ENCODE peak calls at places on chromosomes 12 and 14, in eight cellular contexts. One of them, this sample, is unnamed.

GRCh38 chr12:66354291-66354690 is 52.0 kb downstream of the HELB start:
- DNase-seq in heart right ventricle: no peak
- DNase-seq in Panc1: no peak
- DNase-seq in MM.1S: no peak
- DNase-seq in fibroblast of lung: no peak
- DNase-seq in upper lobe of right lung: no peak
- DNase-seq in BE2C: no peak
- DNase-seq in cardiac fibroblast: no peak
- DNase-seq in this sample: no peak

GRCh38 chr12:49198431-49199155 is 9.7 kb upstream of the TUBA1A start:
- DNase-seq in fibroblast of lung: peak; percentile 81
- DNase-seq in MM.1S: no peak
- DNase-seq in cardiac fibroblast: peak; percentile 84
- DNase-seq in Panc1: no peak
- DNase-seq in BE2C: peak; percentile 56
- DNase-seq in upper lobe of right lung: no peak
- DNase-seq in heart right ventricle: peak; percentile 73
- DNase-seq in this sample: peak; percentile 94

GRCh38 chr12:12979731-12980259 is 20.3 kb downstream of the HEBP1 start:
- DNase-seq in upper lobe of right lung: no peak
- DNase-seq in cardiac fibroblast: peak; percentile 97
- DNase-seq in MM.1S: no peak
- DNase-seq in BE2C: no peak
- DNase-seq in Panc1: no peak
- DNase-seq in fibroblast of lung: peak; percentile 95
- DNase-seq in heart right ventricle: peak; percentile 15
- DNase-seq in this sample: peak; percentile 64

GRCh38 chr12:92561543-92561899 is 141.3 kb upstream of the PLEKHG7 start:
- DNase-seq in Panc1: no peak
- DNase-seq in MM.1S: no peak
- DNase-seq in fibroblast of lung: peak; percentile 99
- DNase-seq in upper lobe of right lung: no peak
- DNase-seq in cardiac fibroblast: peak; percentile 92
- DNase-seq in BE2C: peak; percentile 34
- DNase-seq in heart right ventricle: peak; percentile 74
- DNase-seq in this sample: no peak

GRCh38 chr12:53710098-53710497 is 17.2 kb downstream of the CALCOCO1 start:
- DNase-seq in MM.1S: no peak
- DNase-seq in cardiac fibroblast: no peak
- DNase-seq in Panc1: no peak
- DNase-seq in BE2C: no peak
- DNase-seq in heart right ventricle: no peak
- DNase-seq in upper lobe of right lung: no peak
- DNase-seq in fibroblast of lung: no peak
- DNase-seq in this sample: no peak

GRCh38 chr12:110349521-110350151 is 53.9 kb downstream of the ANAPC7 start:
- DNase-seq in cardiac fibroblast: peak; percentile 36
- DNase-seq in MM.1S: no peak
- DNase-seq in BE2C: no peak
- DNase-seq in fibroblast of lung: no peak
- DNase-seq in Panc1: no peak
- DNase-seq in heart right ventricle: no peak
- DNase-seq in upper lobe of right lung: no peak
- DNase-seq in this sample: no peak

GRCh38 chr12:89707992-89708792 is 446 bp downstream of the ATP2B1 start:
- DNase-seq in BE2C: peak; percentile 39
- DNase-seq in fibroblast of lung: no peak
- DNase-seq in MM.1S: peak; percentile 53
- DNase-seq in Panc1: no peak
- DNase-seq in cardiac fibroblast: peak; percentile 19
- DNase-seq in upper lobe of right lung: peak; percentile 79
- DNase-seq in heart right ventricle: peak; percentile 30
- DNase-seq in this sample: no peak

GRCh38 chr12:40988831-40989230 is 199.3 kb upstream of the PDZRN4 start:
- DNase-seq in MM.1S: no peak
- DNase-seq in cardiac fibroblast: no peak
- DNase-seq in upper lobe of right lung: no peak
- DNase-seq in heart right ventricle: no peak
- DNase-seq in BE2C: no peak
- DNase-seq in fibroblast of lung: no peak
- DNase-seq in Panc1: no peak
- DNase-seq in this sample: no peak

GRCh38 chr12:70048521-70049245 is 194.6 kb upstream of the CNOT2 start:
- DNase-seq in fibroblast of lung: no peak
- DNase-seq in Panc1: no peak
- DNase-seq in cardiac fibroblast: no peak
- DNase-seq in heart right ventricle: no peak
- DNase-seq in MM.1S: peak; percentile 70
- DNase-seq in upper lobe of right lung: no peak
- DNase-seq in BE2C: no peak
- DNase-seq in this sample: no peak

GRCh38 chr14:63204407-63205280 is at the start of gene RHOJ:
- DNase-seq in fibroblast of lung: peak; percentile 47
- DNase-seq in heart right ventricle: peak; percentile 14
- DNase-seq in upper lobe of right lung: no peak
- DNase-seq in BE2C: no peak
- DNase-seq in cardiac fibroblast: peak; percentile 42
- DNase-seq in Panc1: no peak
- DNase-seq in MM.1S: no peak
- DNase-seq in this sample: no peak

GRCh38 chr12:106066051-106066705 is 72.6 kb downstream of the NUAK1 start:
- DNase-seq in Panc1: no peak
- DNase-seq in MM.1S: no peak
- DNase-seq in heart right ventricle: no peak
- DNase-seq in upper lobe of right lung: no peak
- DNase-seq in fibroblast of lung: no peak
- DNase-seq in cardiac fibroblast: no peak
- DNase-seq in BE2C: no peak
- DNase-seq in this sample: no peak

GRCh38 chr12:123928274-123928865 is 44.3 kb downstream of the CCDC92 start:
- DNase-seq in MM.1S: peak; percentile 57
- DNase-seq in Panc1: no peak
- DNase-seq in BE2C: peak; percentile 37
- DNase-seq in fibroblast of lung: no peak
- DNase-seq in heart right ventricle: no peak
- DNase-seq in cardiac fibroblast: no peak
- DNase-seq in upper lobe of right lung: no peak
- DNase-seq in this sample: no peak

GRCh38 chr12:122021822-122022392 is at the start of gene BCL7A:
- DNase-seq in upper lobe of right lung: peak; percentile 83
- DNase-seq in Panc1: no peak
- DNase-seq in heart right ventricle: peak; percentile 64
- DNase-seq in MM.1S: peak; percentile 9
- DNase-seq in fibroblast of lung: peak; percentile 82
- DNase-seq in BE2C: peak; percentile 80
- DNase-seq in cardiac fibroblast: peak; percentile 86
- DNase-seq in this sample: no peak

GRCh38 chr14:73237219-73237785 is at the start of gene PAPLN:
- DNase-seq in BE2C: no peak
- DNase-seq in fibroblast of lung: peak; percentile 25
- DNase-seq in Panc1: no peak
- DNase-seq in cardiac fibroblast: peak; percentile 52
- DNase-seq in heart right ventricle: no peak
- DNase-seq in MM.1S: no peak
- DNase-seq in upper lobe of right lung: no peak
- DNase-seq in this sample: no peak

GRCh38 chr14:87896393-87897380 is 96.3 kb downstream of the GALC start:
- DNase-seq in fibroblast of lung: peak; percentile 65
- DNase-seq in heart right ventricle: peak; percentile 10
- DNase-seq in upper lobe of right lung: no peak
- DNase-seq in cardiac fibroblast: peak; percentile 66
- DNase-seq in MM.1S: peak; percentile 8
- DNase-seq in Panc1: peak; percentile 12
- DNase-seq in BE2C: no peak
- DNase-seq in this sample: peak; percentile 63

GRCh38 chr14:93893550-93894329 is 33.4 kb upstream of the FAM181A start:
- DNase-seq in BE2C: peak; percentile 82
- DNase-seq in heart right ventricle: no peak
- DNase-seq in MM.1S: no peak
- DNase-seq in cardiac fibroblast: no peak
- DNase-seq in fibroblast of lung: no peak
- DNase-seq in upper lobe of right lung: no peak
- DNase-seq in Panc1: no peak
- DNase-seq in this sample: no peak

GRCh38 chr14:36524874-36525745 is 5.1 kb upstream of the NKX2-1 start:
- DNase-seq in Panc1: no peak
- DNase-seq in cardiac fibroblast: no peak
- DNase-seq in upper lobe of right lung: peak; percentile 90
- DNase-seq in BE2C: peak; percentile 57
- DNase-seq in MM.1S: no peak
- DNase-seq in heart right ventricle: no peak
- DNase-seq in fibroblast of lung: no peak
- DNase-seq in this sample: no peak

GRCh38 chr12:13913371-13913770 is 68.0 kb downstream of the GRIN2B start:
- DNase-seq in Panc1: no peak
- DNase-seq in cardiac fibroblast: no peak
- DNase-seq in BE2C: no peak
- DNase-seq in upper lobe of right lung: no peak
- DNase-seq in MM.1S: no peak
- DNase-seq in fibroblast of lung: no peak
- DNase-seq in heart right ventricle: no peak
- DNase-seq in this sample: no peak

GRCh38 chr12:116876151-116876869 is 4.9 kb downstream of the HRK start:
- DNase-seq in cardiac fibroblast: no peak
- DNase-seq in fibroblast of lung: no peak
- DNase-seq in MM.1S: no peak
- DNase-seq in Panc1: no peak
- DNase-seq in BE2C: peak; percentile 18
- DNase-seq in heart right ventricle: no peak
- DNase-seq in upper lobe of right lung: no peak
- DNase-seq in this sample: no peak

GRCh38 chr14:94180655-94181271 is 6.6 kb downstream of the PPP4R4 start:
- DNase-seq in BE2C: no peak
- DNase-seq in upper lobe of right lung: no peak
- DNase-seq in MM.1S: peak; percentile 70
- DNase-seq in fibroblast of lung: peak; percentile 50
- DNase-seq in Panc1: no peak
- DNase-seq in heart right ventricle: no peak
- DNase-seq in cardiac fibroblast: peak; percentile 59
- DNase-seq in this sample: peak; percentile 15

GRCh38 chr12:117402363-117402762 is 40.9 kb upstream of the NOS1 start:
- DNase-seq in BE2C: no peak
- DNase-seq in MM.1S: no peak
- DNase-seq in heart right ventricle: no peak
- DNase-seq in fibroblast of lung: no peak
- DNase-seq in upper lobe of right lung: no peak
- DNase-seq in cardiac fibroblast: no peak
- DNase-seq in Panc1: no peak
- DNase-seq in this sample: no peak

GRCh38 chr14:72607386-72608125 is 286.3 kb downstream of the DPF3 start:
- DNase-seq in BE2C: no peak
- DNase-seq in upper lobe of right lung: no peak
- DNase-seq in MM.1S: no peak
- DNase-seq in heart right ventricle: no peak
- DNase-seq in fibroblast of lung: peak; percentile 14
- DNase-seq in Panc1: no peak
- DNase-seq in cardiac fibroblast: no peak
- DNase-seq in this sample: no peak

GRCh38 chr14:104792945-104793702 is 2.4 kb downstream of the AKT1 start:
- DNase-seq in MM.1S: no peak
- DNase-seq in fibroblast of lung: no peak
- DNase-seq in heart right ventricle: no peak
- DNase-seq in upper lobe of right lung: no peak
- DNase-seq in BE2C: no peak
- DNase-seq in Panc1: no peak
- DNase-seq in cardiac fibroblast: no peak
- DNase-seq in this sample: no peak
- TF ChIP-seq CTCF in MM.1S: no peak
- TF ChIP-seq CTCF in fibroblast of lung: no peak
- TF ChIP-seq CTCF in heart right ventricle: no peak
- TF ChIP-seq CTCF in upper lobe of right lung: no peak
- TF ChIP-seq CTCF in BE2C: peak; percentile 5
- TF ChIP-seq CTCF in Panc1: no peak
- TF ChIP-seq CTCF in cardiac fibroblast: no peak
- TF ChIP-seq CTCF in this sample: no peak

DNA sequence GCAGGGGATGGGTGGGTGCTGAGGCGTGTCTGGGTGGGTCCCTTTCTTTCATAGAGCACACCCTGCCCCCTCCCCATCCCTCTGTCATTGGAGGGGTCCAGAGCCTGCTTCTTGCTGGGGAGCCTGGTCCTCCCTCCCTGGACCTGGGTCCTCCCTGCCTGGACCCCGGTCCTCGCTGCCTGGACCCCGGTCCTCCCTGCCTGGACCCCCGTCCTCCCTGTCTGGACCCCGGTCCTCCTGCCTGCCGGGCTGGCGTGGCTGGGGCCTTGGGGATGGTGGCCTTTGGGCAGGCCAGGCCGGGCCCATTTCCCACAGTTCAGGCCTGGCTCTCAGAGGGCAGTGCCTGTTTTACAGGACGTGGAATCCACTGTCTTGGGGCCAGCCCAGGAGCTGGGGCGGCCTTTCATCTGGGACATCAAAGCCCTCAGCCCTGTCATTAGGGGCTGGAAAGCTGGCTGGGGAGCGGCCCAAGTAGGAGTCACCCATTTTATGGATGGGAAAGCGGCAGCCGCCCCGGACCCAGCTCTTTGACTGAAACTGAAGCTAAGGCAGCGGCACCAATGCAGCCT is 44.6 kb downstream of the KIF26A start:
- DNase-seq in fibroblast of lung: no peak
- DNase-seq in MM.1S: no peak
- DNase-seq in upper lobe of right lung: no peak
- DNase-seq in BE2C: no peak
- DNase-seq in cardiac fibroblast: no peak
- DNase-seq in heart right ventricle: no peak
- DNase-seq in Panc1: no peak
- DNase-seq in this sample: no peak
- H3K4me3 ChIP-seq in fibroblast of lung: no peak overlapping the region
- H3K4me3 ChIP-seq in MM.1S: no peak overlapping the region
- H3K4me3 ChIP-seq in upper lobe of right lung: no peak overlapping the region
- H3K4me3 ChIP-seq in BE2C: no peak overlapping the region
- H3K4me3 ChIP-seq in cardiac fibroblast: no peak overlapping the region
- H3K4me3 ChIP-seq in heart right ventricle: no peak overlapping the region
- H3K4me3 ChIP-seq in Panc1: no peak overlapping the region
- H3K4me3 ChIP-seq in this sample: no peak overlapping the region

DNA sequence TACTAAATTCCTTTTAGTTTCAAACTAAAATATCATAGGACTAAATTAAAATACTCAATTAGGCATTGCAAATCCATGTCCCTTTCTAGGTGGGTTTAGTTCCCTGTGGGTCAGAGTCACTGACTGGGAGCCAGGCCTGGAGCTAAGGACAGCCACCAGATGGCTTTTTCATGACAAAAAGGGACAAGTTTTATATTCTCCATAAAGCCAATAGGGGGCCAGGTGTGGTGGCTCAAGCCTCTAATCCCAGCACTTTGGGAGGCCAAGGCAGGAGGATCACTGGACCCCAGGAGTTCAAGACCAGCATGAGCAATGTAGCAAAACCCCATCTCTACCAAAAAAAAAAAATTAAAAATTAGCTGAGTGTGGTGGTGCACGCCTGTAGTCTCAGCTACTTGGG is 35.4 kb upstream of the EIF5 start:
- DNase-seq in BE2C: no peak
- DNase-seq in cardiac fibroblast: no peak
- DNase-seq in Panc1: no peak
- DNase-seq in upper lobe of right lung: no peak
- DNase-seq in heart right ventricle: no peak
- DNase-seq in fibroblast of lung: no peak
- DNase-seq in MM.1S: no peak
- DNase-seq in this sample: no peak
- TF ChIP-seq CTCF in BE2C: peak; percentile 36
- TF ChIP-seq CTCF in cardiac fibroblast: no peak
- TF ChIP-seq CTCF in Panc1: peak; percentile 16
- TF ChIP-seq CTCF in upper lobe of right lung: no peak
- TF ChIP-seq CTCF in heart right ventricle: no peak
- TF ChIP-seq CTCF in fibroblast of lung: no peak
- TF ChIP-seq CTCF in MM.1S: peak; percentile 5
- TF ChIP-seq CTCF in this sample: no peak

GRCh38 chr12:47940773-47941474 is 22.5 kb upstream of the TMEM106C start:
- DNase-seq in cardiac fibroblast: no peak
- DNase-seq in fibroblast of lung: no peak
- DNase-seq in MM.1S: no peak
- DNase-seq in heart right ventricle: no peak
- DNase-seq in BE2C: no peak
- DNase-seq in upper lobe of right lung: no peak
- DNase-seq in Panc1: no peak
- DNase-seq in this sample: no peak
- H3K4me3 ChIP-seq in cardiac fibroblast: no peak overlapping the region
- H3K4me3 ChIP-seq in fibroblast of lung: no peak overlapping the region
- H3K4me3 ChIP-seq in MM.1S: no peak overlapping the region
- H3K4me3 ChIP-seq in heart right ventricle: no peak overlapping the region
- H3K4me3 ChIP-seq in BE2C: no peak overlapping the region
- H3K4me3 ChIP-seq in upper lobe of right lung: no peak overlapping the region
- H3K4me3 ChIP-seq in Panc1: no peak overlapping the region
- H3K4me3 ChIP-seq in this sample: no peak overlapping the region

This sample was measured in HFF-Myc.